ENCODE peak calls at places on chromosomes 11 and 22, in four cellular contexts. One of them, this sample, is unnamed.

GRCh38 chr11:6404341-6405038 is 14.2 kb downstream of the SMPD1 start:
- DNase-seq in AG04450: no peak
- DNase-seq in upper lobe of right lung: no peak
- DNase-seq in GM10248: no peak
- DNase-seq in this sample: no peak

GRCh38 chr11:11157201-11157600 is 195.8 kb downstream of the CSNK2A3 start:
- DNase-seq in AG04450: no peak
- DNase-seq in GM10248: no peak
- DNase-seq in upper lobe of right lung: no peak
- DNase-seq in this sample: no peak

GRCh38 chr11:116731821-116732739 is 40.7 kb downstream of the BUD13 start:
- DNase-seq in AG04450: no peak
- DNase-seq in upper lobe of right lung: peak; percentile 29
- DNase-seq in GM10248: no peak
- DNase-seq in this sample: no peak

GRCh38 chr11:17014774-17015638 is 792 bp upstream of the PLEKHA7 start:
- DNase-seq in AG04450: no peak
- DNase-seq in upper lobe of right lung: no peak
- DNase-seq in GM10248: peak; percentile 66
- DNase-seq in this sample: no peak

GRCh38 chr11:34364102-34364501 is 6.3 kb upstream of the ABTB2 start:
- DNase-seq in AG04450: no peak
- DNase-seq in GM10248: no peak
- DNase-seq in upper lobe of right lung: no peak
- DNase-seq in this sample: no peak

GRCh38 chr11:36056160-36056751 is 112.4 kb downstream of the LDLRAD3 start:
- DNase-seq in GM10248: peak; percentile 20
- DNase-seq in AG04450: no peak
- DNase-seq in upper lobe of right lung: no peak
- DNase-seq in this sample: no peak

GRCh38 chr22:46969491-46969890 is 207.0 kb downstream of the TBC1D22A start:
- DNase-seq in GM10248: peak; percentile 89
- DNase-seq in AG04450: no peak
- DNase-seq in upper lobe of right lung: no peak
- DNase-seq in this sample: no peak

GRCh38 chr11:73582636-73583035 is 15.3 kb downstream of the FAM168A start:
- DNase-seq in GM10248: no peak
- DNase-seq in upper lobe of right lung: no peak
- DNase-seq in AG04450: no peak
- DNase-seq in this sample: no peak

GRCh38 chr11:107860688-107861087 is 2.1 kb upstream of the SLC35F2 start:
- DNase-seq in AG04450: no peak
- DNase-seq in upper lobe of right lung: no peak
- DNase-seq in GM10248: no peak
- DNase-seq in this sample: no peak

GRCh38 chr11:11290354-11290753 is 62.7 kb downstream of the CSNK2A3 start:
- DNase-seq in GM10248: no peak
- DNase-seq in AG04450: no peak
- DNase-seq in upper lobe of right lung: no peak
- DNase-seq in this sample: no peak

GRCh38 chr11:122317337-122317736 is 201.3 kb upstream of the BLID start:
- DNase-seq in AG04450: peak; percentile 71
- DNase-seq in GM10248: no peak
- DNase-seq in upper lobe of right lung: no peak
- DNase-seq in this sample: no peak

GRCh38 chr11:5596611-5597201 is at the start of gene TRIM6:
- DNase-seq in upper lobe of right lung: peak; percentile 82
- DNase-seq in GM10248: no peak
- DNase-seq in AG04450: no peak
- DNase-seq in this sample: no peak

GRCh38 chr11:73965764-73966121 is 14.9 kb downstream of the DNAJB13 start:
- DNase-seq in upper lobe of right lung: no peak
- DNase-seq in AG04450: no peak
- DNase-seq in GM10248: no peak
- DNase-seq in this sample: no peak

GRCh38 chr11:14789879-14790484 is 102.0 kb downstream of the CYP2R1 start:
- DNase-seq in AG04450: no peak
- DNase-seq in upper lobe of right lung: no peak
- DNase-seq in GM10248: no peak
- DNase-seq in this sample: no peak
- TF ChIP-seq CTCF in AG04450: peak; percentile 56
- TF ChIP-seq CTCF in upper lobe of right lung: peak; percentile 59
- TF ChIP-seq CTCF in GM10248: peak; percentile 44
- TF ChIP-seq CTCF in this sample: peak; percentile 86

GRCh38 chr11:75500742-75501141 is 25.0 kb downstream of the GDPD5 start:
- DNase-seq in GM10248: no peak
- DNase-seq in AG04450: no peak
- DNase-seq in upper lobe of right lung: no peak
- DNase-seq in this sample: no peak

GRCh38 chr11:75497788-75498404 is 27.8 kb downstream of the GDPD5 start:
- DNase-seq in GM10248: no peak
- DNase-seq in upper lobe of right lung: no peak
- DNase-seq in AG04450: no peak
- DNase-seq in this sample: no peak

GRCh38 chr11:75495749-75496641 is 29.7 kb downstream of the GDPD5 start:
- DNase-seq in GM10248: no peak
- DNase-seq in upper lobe of right lung: no peak
- DNase-seq in AG04450: no peak
- DNase-seq in this sample: no peak

GRCh38 chr11:75499423-75500305 is 26.1 kb downstream of the GDPD5 start:
- DNase-seq in AG04450: peak; percentile 86
- DNase-seq in GM10248: no peak
- DNase-seq in upper lobe of right lung: no peak
- DNase-seq in this sample: no peak

DNA sequence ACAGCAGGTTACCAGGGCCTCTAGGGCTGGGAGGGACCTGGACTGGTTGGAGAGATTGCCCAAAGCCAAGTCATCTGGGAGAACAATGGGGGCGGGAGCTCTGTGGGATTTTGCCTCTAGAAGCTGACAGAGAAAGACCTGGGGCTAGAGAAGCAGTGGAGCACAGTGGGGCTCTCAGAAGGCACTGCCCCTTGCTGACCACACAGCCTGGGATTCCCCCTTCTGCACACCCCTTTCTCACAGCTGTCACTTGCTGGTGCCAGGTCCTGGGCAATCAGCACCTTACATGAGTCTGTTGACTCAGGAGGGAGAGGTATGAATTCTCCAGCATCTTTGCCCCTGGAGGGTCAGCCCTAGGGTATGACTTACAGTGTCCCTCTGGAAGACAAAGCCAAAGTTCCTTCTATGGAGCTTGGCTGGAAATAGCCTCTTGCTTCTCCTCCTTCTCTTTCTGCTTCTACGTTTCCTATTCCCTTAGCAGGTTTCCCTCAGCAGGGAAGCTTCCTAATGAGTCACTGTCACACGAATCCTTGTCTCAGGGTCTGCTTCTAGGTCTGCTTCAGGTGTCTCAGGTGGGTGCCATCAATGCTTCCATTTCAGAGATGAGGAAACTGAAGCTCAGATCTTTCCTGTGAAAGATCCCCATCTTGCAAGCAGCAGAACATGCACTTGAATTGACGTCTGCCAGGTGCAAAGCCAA is 27.0 kb downstream of the GDPD5 start:
- DNase-seq in upper lobe of right lung: no peak
- DNase-seq in AG04450: no peak
- DNase-seq in GM10248: no peak
- DNase-seq in this sample: no peak
- TF ChIP-seq CTCF in upper lobe of right lung: no peak
- TF ChIP-seq CTCF in AG04450: no peak
- TF ChIP-seq CTCF in GM10248: no peak
- TF ChIP-seq CTCF in this sample: no peak

DNA sequence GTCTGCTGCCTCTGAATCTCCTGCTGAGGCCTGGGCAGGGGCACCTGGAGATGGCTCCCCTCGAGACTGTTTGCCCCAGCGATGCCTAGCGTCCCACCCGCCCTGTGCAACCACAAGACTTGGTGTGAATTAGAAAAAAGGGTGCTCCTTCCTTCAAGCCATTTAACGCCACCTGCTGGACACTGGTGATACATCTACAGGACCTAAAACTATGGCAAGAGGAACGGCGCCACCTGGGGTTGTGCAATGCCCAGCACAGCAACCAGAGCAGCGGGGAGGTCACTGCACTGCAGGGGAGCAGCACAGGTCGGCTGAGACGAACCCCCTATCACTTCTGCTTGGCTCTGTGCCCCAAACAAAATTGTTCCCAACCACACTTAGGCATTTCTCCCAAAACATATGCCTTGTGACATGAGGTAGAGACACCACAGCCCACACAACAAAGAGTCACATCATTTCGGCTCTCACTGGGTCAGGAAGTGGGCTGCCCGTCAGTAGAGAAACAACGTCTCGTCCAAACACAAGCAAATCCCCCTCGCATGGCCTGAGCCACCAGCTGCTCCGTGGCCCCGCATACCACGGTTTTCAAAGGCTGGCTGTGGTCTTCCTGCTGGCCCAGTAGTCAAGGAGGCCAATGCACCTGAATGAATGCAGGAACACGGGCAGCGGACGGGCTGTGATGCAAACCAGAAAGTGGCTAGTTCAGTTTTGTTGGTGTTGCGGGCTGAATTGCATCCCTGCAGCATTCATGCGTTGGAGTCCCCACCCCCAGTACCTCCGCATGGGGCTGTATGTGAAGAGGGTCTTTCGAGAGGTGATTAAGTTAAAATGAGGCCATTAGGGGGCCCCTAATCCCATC is 171.9 kb downstream of the SHANK2 start:
- DNase-seq in AG04450: peak; percentile 2
- DNase-seq in upper lobe of right lung: peak; percentile 73
- DNase-seq in GM10248: peak; percentile 63
- DNase-seq in this sample: peak; percentile 58
- TF ChIP-seq CTCF in AG04450: peak; percentile 43
- TF ChIP-seq CTCF in upper lobe of right lung: peak; percentile 52
- TF ChIP-seq CTCF in GM10248: peak; percentile 76
- TF ChIP-seq CTCF in this sample: peak; percentile 82

GRCh38 chr11:104529916-104530315 is 366.0 kb upstream of the PDGFD start:
- DNase-seq in AG04450: no peak
- DNase-seq in upper lobe of right lung: no peak
- DNase-seq in GM10248: no peak
- DNase-seq in this sample: no peak
- TF ChIP-seq CTCF in AG04450: no peak
- TF ChIP-seq CTCF in upper lobe of right lung: no peak
- TF ChIP-seq CTCF in GM10248: no peak
- TF ChIP-seq CTCF in this sample: no peak

DNA sequence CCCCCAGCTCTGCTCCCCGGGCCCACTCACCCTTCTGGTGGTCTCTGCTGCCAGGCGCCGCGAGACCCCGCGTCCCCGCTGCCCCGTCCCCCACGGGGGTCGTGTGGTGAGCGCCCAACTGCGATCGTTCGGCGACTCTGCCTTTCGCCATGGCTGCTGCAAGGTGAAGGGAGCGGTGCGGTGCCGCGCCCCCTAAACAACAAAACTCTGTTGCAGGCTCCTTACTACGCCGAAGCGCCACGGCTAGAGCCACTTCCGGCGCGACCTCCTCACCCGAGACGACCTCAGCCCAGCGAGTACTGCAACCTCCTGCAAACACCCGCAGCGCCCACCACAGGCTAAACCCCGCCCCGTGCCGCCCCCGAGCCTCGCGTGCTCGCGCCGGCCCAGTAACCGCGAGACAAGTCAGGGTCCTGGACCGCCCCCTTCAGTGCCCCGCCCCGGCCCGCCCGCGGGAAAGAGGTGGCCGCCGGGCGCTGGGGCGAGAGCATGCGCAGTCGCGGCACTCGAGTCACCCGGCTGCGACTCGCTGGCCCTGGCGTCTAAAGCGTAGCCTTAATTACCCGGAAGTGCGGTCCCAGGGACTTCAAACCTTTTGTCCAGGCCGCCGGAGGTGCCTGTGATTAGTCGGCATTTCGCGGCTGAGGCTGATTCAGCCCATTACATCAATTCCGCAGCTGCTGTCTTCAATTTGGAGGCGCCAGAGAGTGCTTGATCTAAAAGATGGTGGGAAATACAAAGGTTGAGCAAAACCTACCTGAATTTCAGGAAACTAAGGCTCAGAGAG is at the start of gene TMEM41B:
- DNase-seq in GM10248: peak; percentile 100
- DNase-seq in AG04450: peak; percentile 94
- DNase-seq in upper lobe of right lung: peak; percentile 100
- DNase-seq in this sample: peak; percentile 97
- TF ChIP-seq CTCF in GM10248: no peak
- TF ChIP-seq CTCF in AG04450: peak; percentile 11
- TF ChIP-seq CTCF in upper lobe of right lung: peak; percentile 5
- TF ChIP-seq CTCF in this sample: peak; percentile 35

GRCh38 chr11:37857726-37858125 is 1259.7 kb upstream of the RAG2 start:
- DNase-seq in AG04450: no peak
- DNase-seq in upper lobe of right lung: no peak
- DNase-seq in GM10248: no peak
- DNase-seq in this sample: no peak

GRCh38 chr11:37861671-37862070 is 1263.6 kb upstream of the RAG2 start:
- DNase-seq in upper lobe of right lung: no peak
- DNase-seq in AG04450: no peak
- DNase-seq in GM10248: no peak
- DNase-seq in this sample: no peak

DNA sequence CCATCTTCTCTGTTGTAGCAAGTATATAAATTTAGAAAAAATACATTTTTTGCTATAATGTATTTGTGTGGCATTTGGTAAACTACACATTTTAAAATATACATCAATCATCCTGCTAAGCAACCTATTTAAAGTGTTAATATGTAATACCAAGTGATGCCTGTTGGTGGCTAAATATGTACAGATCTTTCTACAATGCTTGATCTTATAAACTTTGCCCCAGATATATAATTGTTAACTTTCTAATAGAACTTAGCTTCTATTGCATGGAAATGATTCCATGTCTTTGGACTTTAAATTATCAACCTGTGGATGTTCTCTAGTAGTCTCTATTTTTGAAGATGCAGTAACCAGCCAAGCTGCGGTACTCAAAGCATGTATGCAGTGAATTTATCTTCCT is 1260.4 kb upstream of the RAG2 start:
- DNase-seq in AG04450: no peak
- DNase-seq in GM10248: no peak
- DNase-seq in upper lobe of right lung: no peak
- DNase-seq in this sample: no peak
- TF ChIP-seq CTCF in AG04450: peak; percentile 12
- TF ChIP-seq CTCF in GM10248: no peak
- TF ChIP-seq CTCF in upper lobe of right lung: no peak
- TF ChIP-seq CTCF in this sample: peak; percentile 59

GRCh38 chr11:91173701-91174100 is 950.9 kb upstream of the CHORDC1 start:
- DNase-seq in GM10248: no peak
- DNase-seq in upper lobe of right lung: no peak
- DNase-seq in AG04450: no peak
- DNase-seq in this sample: no peak

GRCh38 chr11:91174734-91175133 is 951.9 kb upstream of the CHORDC1 start:
- DNase-seq in GM10248: no peak
- DNase-seq in upper lobe of right lung: no peak
- DNase-seq in AG04450: no peak
- DNase-seq in this sample: no peak

DNA sequence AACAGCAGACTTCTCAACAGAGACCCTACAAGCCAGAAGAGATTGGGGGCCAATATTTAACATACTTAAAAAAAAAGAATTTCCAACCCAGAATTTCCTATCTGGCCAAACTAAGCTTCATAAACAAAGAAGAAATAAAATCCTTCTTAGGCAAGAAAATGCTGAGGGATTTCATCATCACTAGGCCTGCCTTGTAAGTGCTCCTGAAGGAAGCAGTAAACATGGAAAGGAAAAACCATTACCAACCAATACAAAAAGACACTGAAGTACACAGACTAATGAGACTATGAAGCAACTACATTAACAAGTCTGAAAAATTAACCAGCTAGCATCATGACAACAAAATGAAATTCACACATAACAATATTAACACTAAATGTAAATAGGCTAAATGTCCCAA is 947.9 kb upstream of the CHORDC1 start:
- DNase-seq in GM10248: no peak
- DNase-seq in upper lobe of right lung: no peak
- DNase-seq in AG04450: no peak
- DNase-seq in this sample: no peak
- TF ChIP-seq CTCF in GM10248: no peak
- TF ChIP-seq CTCF in upper lobe of right lung: no peak
- TF ChIP-seq CTCF in AG04450: no peak
- TF ChIP-seq CTCF in this sample: no peak

This sample was measured in chondrocyte.